ENCODE peak calls at places on chromosomes 13 and 19, in six cellular contexts. One of them, this sample, is unnamed.

GRCh38 chr19:10228925-10229324 is 2.2 kb downstream of the S1PR2 start:
- DNase-seq in aorta: no peak
- DNase-seq in fibroblast of lung: peak; percentile 30
- DNase-seq in cardiac muscle cell: peak; percentile 44
- DNase-seq in thoracic aorta: no peak
- DNase-seq in pancreas: no peak
- DNase-seq in this sample: no peak

GRCh38 chr13:28313579-28313978 is 175.2 kb downstream of the PAN3 start:
- DNase-seq in aorta: no peak
- DNase-seq in fibroblast of lung: peak; percentile 13
- DNase-seq in cardiac muscle cell: no peak
- DNase-seq in thoracic aorta: no peak
- DNase-seq in pancreas: no peak
- DNase-seq in this sample: no peak

GRCh38 chr13:40168425-40169155 is 497.9 kb downstream of the FOXO1 start:
- DNase-seq in aorta: no peak
- DNase-seq in fibroblast of lung: no peak
- DNase-seq in cardiac muscle cell: no peak
- DNase-seq in thoracic aorta: no peak
- DNase-seq in pancreas: no peak
- DNase-seq in this sample: no peak

GRCh38 chr19:22422220-22422619 is at the start of gene ZNF98:
- DNase-seq in aorta: peak; percentile 53
- DNase-seq in fibroblast of lung: no peak
- DNase-seq in cardiac muscle cell: no peak
- DNase-seq in thoracic aorta: no peak
- DNase-seq in pancreas: peak; percentile 66
- DNase-seq in this sample: peak; percentile 62

GRCh38 chr19:53824134-53824611 is at the start of gene NLRP12:
- DNase-seq in aorta: peak; percentile 58
- DNase-seq in fibroblast of lung: no peak
- DNase-seq in cardiac muscle cell: no peak
- DNase-seq in thoracic aorta: no peak
- DNase-seq in pancreas: no peak
- DNase-seq in this sample: peak; percentile 49

GRCh38 chr13:114108141-114108761 is 24.2 kb downstream of the RASA3 start:
- DNase-seq in aorta: peak; percentile 42
- DNase-seq in fibroblast of lung: no peak
- DNase-seq in cardiac muscle cell: no peak
- DNase-seq in thoracic aorta: no peak
- DNase-seq in pancreas: no peak
- DNase-seq in this sample: peak; percentile 6

GRCh38 chr13:106349080-106349841 is 186.2 kb downstream of the EFNB2 start:
- DNase-seq in aorta: no peak
- DNase-seq in fibroblast of lung: peak; percentile 71
- DNase-seq in cardiac muscle cell: peak; percentile 47
- DNase-seq in thoracic aorta: no peak
- DNase-seq in pancreas: no peak
- DNase-seq in this sample: no peak

GRCh38 chr19:34972163-34972705 is 8.2 kb upstream of the ZNF792 start:
- DNase-seq in aorta: no peak
- DNase-seq in fibroblast of lung: no peak
- DNase-seq in cardiac muscle cell: no peak
- DNase-seq in thoracic aorta: no peak
- DNase-seq in pancreas: peak; percentile 3
- DNase-seq in this sample: no peak

DNA sequence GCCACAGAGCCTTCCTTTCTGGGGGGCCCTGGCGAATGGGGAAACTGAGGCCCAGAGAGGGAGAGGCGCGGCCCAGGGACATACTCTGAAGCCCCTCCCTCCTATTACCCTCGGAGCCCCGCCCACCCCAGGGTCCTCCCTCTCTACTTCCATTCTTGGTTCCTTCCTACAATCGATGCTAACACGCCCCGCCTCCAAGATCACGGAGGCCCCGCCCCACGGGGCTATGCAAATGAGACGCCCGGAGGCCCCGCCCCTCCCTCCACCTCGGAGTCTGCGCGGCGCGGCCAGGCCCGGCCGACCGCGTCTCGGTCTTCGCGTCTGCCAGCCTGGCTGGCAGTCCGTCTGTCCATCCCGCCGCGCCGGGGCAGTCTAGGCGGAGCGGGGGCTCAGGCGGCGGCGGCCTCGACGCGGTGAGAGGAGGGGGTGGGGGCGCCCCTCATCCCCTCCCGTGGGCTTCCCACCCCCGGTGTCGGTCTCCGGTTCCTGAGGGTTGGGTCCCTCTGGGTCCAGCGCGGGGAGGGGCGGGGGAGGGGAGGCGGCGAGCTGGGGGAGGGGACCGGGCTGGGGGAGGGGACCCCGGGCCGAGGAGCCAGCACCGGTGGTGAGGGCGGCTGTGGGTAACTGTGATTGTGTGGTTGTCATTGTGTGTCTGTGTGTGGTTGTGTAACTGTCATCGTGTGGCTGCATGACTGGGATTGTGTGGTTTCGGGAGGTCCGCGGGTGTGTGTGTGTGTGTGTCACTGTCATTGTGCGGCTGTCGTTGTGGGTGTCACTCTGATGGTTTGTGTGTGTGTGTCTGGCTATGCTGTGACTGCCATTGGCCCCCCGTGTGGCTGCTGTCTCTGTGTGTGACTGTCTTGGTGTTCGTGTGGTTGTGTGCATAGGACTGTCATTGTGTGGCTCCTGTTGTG is at the start of gene PLPPR2:
- DNase-seq in aorta: peak; percentile 96
- DNase-seq in fibroblast of lung: peak; percentile 80
- DNase-seq in cardiac muscle cell: peak; percentile 88
- DNase-seq in thoracic aorta: peak; percentile 90
- DNase-seq in pancreas: peak; percentile 98
- DNase-seq in this sample: peak; percentile 96
- H3K27ac ChIP-seq in aorta: peak within 1 kb of the TSS; percentile 16
- H3K27ac ChIP-seq in fibroblast of lung: no peak within 1 kb of the TSS
- H3K27ac ChIP-seq in cardiac muscle cell: no peak within 1 kb of the TSS
- H3K27ac ChIP-seq in thoracic aorta: peak within 1 kb of the TSS; percentile 55
- H3K27ac ChIP-seq in pancreas: no peak within 1 kb of the TSS
- H3K27ac ChIP-seq in this sample: peak within 1 kb of the TSS; percentile 42

GRCh38 chr19:50419580-50420035 is 870 bp downstream of the SPIB start:
- DNase-seq in aorta: no peak
- DNase-seq in fibroblast of lung: no peak
- DNase-seq in cardiac muscle cell: no peak
- DNase-seq in thoracic aorta: no peak
- DNase-seq in pancreas: no peak
- DNase-seq in this sample: no peak
- H3K4me1 ChIP-seq in aorta: no peaks in the 10 kb centered on the region
- H3K4me1 ChIP-seq in fibroblast of lung: no peaks in the 10 kb centered on the region
- H3K4me1 ChIP-seq in cardiac muscle cell: peaks cover 3% of the 10 kb centered on the region
- H3K4me1 ChIP-seq in thoracic aorta: peaks cover 8% of the 10 kb centered on the region
- H3K4me1 ChIP-seq in pancreas: peaks cover 12% of the 10 kb centered on the region
- H3K4me1 ChIP-seq in this sample: peaks cover 7% of the 10 kb centered on the region

GRCh38 chr13:98766120-98766519 is 13.6 kb upstream of the SLC15A1 start:
- DNase-seq in aorta: no peak
- DNase-seq in fibroblast of lung: no peak
- DNase-seq in cardiac muscle cell: no peak
- DNase-seq in thoracic aorta: no peak
- DNase-seq in pancreas: no peak
- DNase-seq in this sample: no peak

GRCh38 chr13:98766716-98767115 is 14.2 kb upstream of the SLC15A1 start:
- DNase-seq in aorta: no peak
- DNase-seq in fibroblast of lung: peak; percentile 12
- DNase-seq in cardiac muscle cell: no peak
- DNase-seq in thoracic aorta: no peak
- DNase-seq in pancreas: no peak
- DNase-seq in this sample: no peak

GRCh38 chr13:98755729-98756128 is 3.3 kb upstream of the SLC15A1 start:
- DNase-seq in aorta: no peak
- DNase-seq in fibroblast of lung: no peak
- DNase-seq in cardiac muscle cell: no peak
- DNase-seq in thoracic aorta: no peak
- DNase-seq in pancreas: no peak
- DNase-seq in this sample: no peak

GRCh38 chr13:98761979-98762616 is 9.6 kb upstream of the SLC15A1 start:
- DNase-seq in aorta: no peak
- DNase-seq in fibroblast of lung: no peak
- DNase-seq in cardiac muscle cell: no peak
- DNase-seq in thoracic aorta: no peak
- DNase-seq in pancreas: no peak
- DNase-seq in this sample: no peak

GRCh38 chr13:98761126-98761978 is 8.9 kb upstream of the SLC15A1 start:
- DNase-seq in aorta: no peak
- DNase-seq in fibroblast of lung: peak; percentile 39
- DNase-seq in cardiac muscle cell: no peak
- DNase-seq in thoracic aorta: no peak
- DNase-seq in pancreas: no peak
- DNase-seq in this sample: no peak
- H3K4me3 ChIP-seq in aorta: no peak overlapping the region
- H3K4me3 ChIP-seq in fibroblast of lung: peak overlapping the region; percentile 38
- H3K4me3 ChIP-seq in cardiac muscle cell: no peak overlapping the region
- H3K4me3 ChIP-seq in thoracic aorta: no peak overlapping the region
- H3K4me3 ChIP-seq in pancreas: no peak overlapping the region
- H3K4me3 ChIP-seq in this sample: peak overlapping the region; percentile 30

DNA sequence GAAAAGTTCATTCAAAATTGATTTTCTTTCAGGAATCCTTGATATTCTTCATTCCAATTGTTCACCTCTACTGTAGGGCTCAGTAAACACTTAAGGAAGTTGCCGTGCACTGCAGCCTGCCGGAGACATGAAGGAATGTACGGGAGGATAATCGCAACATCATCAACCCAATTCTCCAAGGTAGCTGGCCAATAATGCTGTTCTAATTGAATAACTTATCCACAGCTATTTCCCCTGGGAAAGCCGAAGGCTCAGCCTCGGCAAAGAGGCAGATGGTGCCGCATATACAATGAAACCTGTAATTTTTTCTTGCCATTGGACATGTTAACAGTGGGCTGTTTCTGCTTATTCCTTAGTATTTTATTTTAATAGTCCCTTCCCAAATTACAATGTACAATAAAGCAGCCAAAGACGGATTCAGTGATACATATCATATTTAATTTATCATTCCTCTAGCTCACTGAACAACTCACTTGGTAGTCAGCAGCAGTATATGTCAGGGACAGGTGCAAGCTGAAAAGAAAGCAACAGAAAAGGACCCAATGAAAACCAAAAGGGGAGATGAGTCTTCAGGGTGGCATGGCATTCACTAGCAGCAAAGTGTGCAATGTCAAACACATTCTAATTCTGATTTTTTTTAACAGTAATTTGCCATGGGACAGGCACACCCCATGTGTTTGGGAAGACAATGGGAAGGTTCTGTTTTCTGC is 420.5 kb upstream of the KLF12 start:
- DNase-seq in aorta: no peak
- DNase-seq in fibroblast of lung: peak; percentile 7
- DNase-seq in cardiac muscle cell: no peak
- DNase-seq in thoracic aorta: no peak
- DNase-seq in pancreas: no peak
- DNase-seq in this sample: no peak
- H3K27ac ChIP-seq in aorta: no peak overlapping the region
- H3K27ac ChIP-seq in fibroblast of lung: no peak overlapping the region
- H3K27ac ChIP-seq in cardiac muscle cell: no peak overlapping the region
- H3K27ac ChIP-seq in thoracic aorta: no peak overlapping the region
- H3K27ac ChIP-seq in pancreas: no peak overlapping the region
- H3K27ac ChIP-seq in this sample: no peak overlapping the region

GRCh38 chr19:30338066-30338465 is 34.1 kb upstream of the ZNF536 start:
- DNase-seq in aorta: no peak
- DNase-seq in fibroblast of lung: no peak
- DNase-seq in cardiac muscle cell: no peak
- DNase-seq in thoracic aorta: no peak
- DNase-seq in pancreas: no peak
- DNase-seq in this sample: no peak

GRCh38 chr19:30334841-30335240 is 37.3 kb upstream of the ZNF536 start:
- DNase-seq in aorta: no peak
- DNase-seq in fibroblast of lung: no peak
- DNase-seq in cardiac muscle cell: no peak
- DNase-seq in thoracic aorta: no peak
- DNase-seq in pancreas: no peak
- DNase-seq in this sample: no peak

GRCh38 chr19:30333291-30334065 is 38.7 kb upstream of the ZNF536 start:
- DNase-seq in aorta: no peak
- DNase-seq in fibroblast of lung: no peak
- DNase-seq in cardiac muscle cell: no peak
- DNase-seq in thoracic aorta: no peak
- DNase-seq in pancreas: no peak
- DNase-seq in this sample: no peak

GRCh38 chr19:30336290-30336689 is 35.9 kb upstream of the ZNF536 start:
- DNase-seq in aorta: no peak
- DNase-seq in fibroblast of lung: no peak
- DNase-seq in cardiac muscle cell: no peak
- DNase-seq in thoracic aorta: no peak
- DNase-seq in pancreas: no peak
- DNase-seq in this sample: no peak

DNA sequence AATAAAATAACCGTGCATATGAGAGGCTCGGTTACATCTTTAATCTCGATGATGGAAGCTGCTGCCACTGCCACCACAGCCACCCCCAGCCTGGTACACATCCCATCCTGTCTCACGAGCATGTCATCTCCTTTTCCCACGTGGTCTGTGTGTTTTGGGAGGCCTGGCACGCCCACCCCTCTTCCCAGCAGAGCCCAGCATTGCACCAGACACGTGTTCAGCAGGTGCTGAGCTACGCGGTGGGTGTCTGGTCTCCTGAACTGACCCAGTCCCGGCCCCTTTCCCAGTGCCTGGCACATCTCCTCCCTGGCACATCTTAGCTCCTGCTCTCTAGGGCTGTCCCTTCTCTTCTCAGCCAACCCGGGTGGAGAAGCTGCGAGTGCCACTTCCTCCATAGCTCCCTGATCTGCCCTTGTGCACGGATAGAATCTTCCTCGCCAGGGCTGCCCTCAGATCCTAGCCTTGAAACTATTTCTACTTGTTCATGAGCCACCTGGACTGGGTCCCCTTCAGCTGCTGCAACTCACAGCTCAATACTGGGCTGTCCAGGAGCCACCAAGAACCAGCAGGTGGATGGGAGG is 36.8 kb upstream of the ZNF536 start:
- DNase-seq in aorta: no peak
- DNase-seq in fibroblast of lung: no peak
- DNase-seq in cardiac muscle cell: no peak
- DNase-seq in thoracic aorta: no peak
- DNase-seq in pancreas: no peak
- DNase-seq in this sample: no peak
- H3K4me1 ChIP-seq in aorta: no peaks in the 10 kb centered on the region
- H3K4me1 ChIP-seq in fibroblast of lung: no peaks in the 10 kb centered on the region
- H3K4me1 ChIP-seq in cardiac muscle cell: no peaks in the 10 kb centered on the region
- H3K4me1 ChIP-seq in thoracic aorta: no peaks in the 10 kb centered on the region
- H3K4me1 ChIP-seq in pancreas: no peaks in the 10 kb centered on the region
- H3K4me1 ChIP-seq in this sample: no peaks in the 10 kb centered on the region

DNA sequence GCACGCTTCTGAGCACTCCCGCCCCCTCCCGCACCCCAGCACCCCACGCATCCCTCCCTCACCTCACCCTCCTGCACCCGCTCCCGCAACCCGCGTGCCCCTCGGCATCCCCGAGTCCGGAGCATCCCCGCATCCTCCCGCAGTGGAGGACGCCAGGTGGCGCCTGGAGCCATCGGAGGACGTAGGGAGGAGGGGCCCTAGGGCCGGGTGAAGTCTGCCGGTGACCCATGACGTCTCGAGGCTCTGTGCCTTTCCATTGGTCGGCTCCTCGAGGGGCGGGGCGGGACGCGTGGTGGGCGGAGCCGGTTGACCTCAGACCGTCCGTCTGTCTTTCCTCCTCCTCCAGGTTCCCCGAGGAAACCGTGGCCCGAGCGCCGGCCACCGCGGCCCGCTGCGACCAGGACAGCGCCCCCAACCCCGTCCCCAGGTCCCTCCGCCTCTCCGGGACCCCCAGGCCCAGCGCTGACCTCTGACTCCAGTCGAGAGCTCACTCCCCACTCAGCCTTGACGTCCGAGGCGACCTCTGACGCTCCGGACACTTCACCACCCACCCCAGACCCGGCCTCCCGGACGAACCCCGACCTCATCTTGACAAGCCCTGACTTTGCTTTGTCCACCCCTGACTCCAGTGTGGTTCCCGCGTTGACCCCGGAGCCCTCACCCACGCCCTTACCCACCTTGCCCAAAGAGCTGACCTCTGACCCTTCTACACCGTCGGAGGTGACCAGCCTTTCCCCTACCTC is 19.9 kb downstream of the SBK2 start:
- DNase-seq in aorta: peak; percentile 95
- DNase-seq in fibroblast of lung: peak; percentile 81
- DNase-seq in cardiac muscle cell: peak; percentile 95
- DNase-seq in thoracic aorta: peak; percentile 71
- DNase-seq in pancreas: peak; percentile 97
- DNase-seq in this sample: peak; percentile 97
- H3K4me3 ChIP-seq in aorta: no peak overlapping the region
- H3K4me3 ChIP-seq in fibroblast of lung: peak overlapping the region; percentile 44
- H3K4me3 ChIP-seq in cardiac muscle cell: peak overlapping the region; percentile 17
- H3K4me3 ChIP-seq in thoracic aorta: peak overlapping the region; percentile 72
- H3K4me3 ChIP-seq in pancreas: peak overlapping the region; percentile 26
- H3K4me3 ChIP-seq in this sample: peak overlapping the region; percentile 71